ENCODE peak calls at places on chromosome 1, in four cellular contexts. E is OCI-LY7, D is IMR-90, A is GM23338. C is an unnamed sample.

GRCh38 chr1:1185101-1185765 is 11.6 kb downstream of the TTLL10 start:
- DNase-seq in E (no peak), D (no peak), A (peak), C (no peak)

GRCh38 chr1:175208773-175209492 is 16.4 kb upstream of the KIAA0040 start:
- DNase-seq in E (peak), D (no peak), A (no peak), C (no peak)

GRCh38 chr1:177069489-177069888 is 95.0 kb downstream of the ASTN1 start:
- DNase-seq in E (no peak), D (no peak), A (no peak), C (no peak)

GRCh38 chr1:156076609-156077429 is 5.4 kb downstream of the MEX3A start:
- DNase-seq in E (peak), D (no peak), A (peak), C (no peak)

GRCh38 chr1:154199563-154199879 is 6.6 kb downstream of the CFAP141 start:
- DNase-seq in E (no peak), D (peak), A (no peak), C (no peak)

GRCh38 chr1:150626150-150626549 is 3.3 kb downstream of the ENSA start:
- DNase-seq in E (no peak), D (no peak), A (no peak), C (no peak)

GRCh38 chr1:241292973-241293372 is 64.0 kb downstream of the RGS7 start:
- DNase-seq in E (no peak), D (no peak), A (no peak), C (no peak)

GRCh38 chr1:44587796-44588460 is 86.4 kb downstream of the TMEM53 start:
- DNase-seq in E (no peak), D (no peak), A (no peak), C (no peak)

GRCh38 chr1:218760601-218761570 is 412.8 kb upstream of the LYPLAL1 start:
- DNase-seq in E (no peak), D (peak), A (no peak), C (no peak)

GRCh38 chr1:29218223-29218622 is 12.5 kb downstream of the MECR start:
- DNase-seq in E (no peak), D (no peak), A (no peak), C (no peak)

GRCh38 chr1:18073066-18073642 is 34.4 kb upstream of the IGSF21 start:
- DNase-seq in E (no peak), D (no peak), A (no peak), C (no peak)

GRCh38 chr1:15757016-15757543 is 1.5 kb upstream of the FBLIM1 start:
- DNase-seq in E (no peak), D (no peak), A (no peak), C (no peak)

GRCh38 chr1:167668108-167668507 is 38.1 kb downstream of the RCSD1 start:
- DNase-seq in E (peak), D (no peak), A (no peak), C (no peak)

GRCh38 chr1:65059930-65060538 is 88.0 kb upstream of the AK4 start:
- DNase-seq in E (peak), D (peak), A (peak), C (peak)

GRCh38 chr1:1213919-1214599 is at the start of gene TNFRSF4:
- DNase-seq in E (no peak), D (no peak), A (no peak), C (no peak)

GRCh38 chr1:178724734-178725602 is at the start of gene RALGPS2:
- DNase-seq in E (peak), D (peak), A (peak), C (peak)

GRCh38 chr1:200359610-200360163 is 50.1 kb downstream of the ZNF281 start:
- DNase-seq in E (no peak), D (peak), A (no peak), C (no peak)

GRCh38 chr1:40381268-40382109 is 8.0 kb downstream of the SMAP2 start:
- DNase-seq in E (peak), D (no peak), A (no peak), C (no peak)

GRCh38 chr1:200979574-200980451 is 43.7 kb downstream of the KIF21B start:
- DNase-seq in E (peak), D (no peak), A (peak), C (peak)

GRCh38 chr1:234206651-234207284 is 166.5 kb upstream of the COA6 start:
- DNase-seq in E (no peak), D (peak), A (no peak), C (no peak)

GRCh38 chr1:51515312-51515960 is 3.6 kb downstream of the EPS15 start:
- DNase-seq in E (no peak), D (no peak), A (no peak), C (no peak)

GRCh38 chr1:30160999-30161689 is 562.2 kb downstream of the MATN1 start:
- DNase-seq in E (no peak), D (no peak), A (no peak), C (no peak)

GRCh38 chr1:6801998-6802397 is 16.7 kb downstream of the CAMTA1 start:
- DNase-seq in E (no peak), D (peak), A (no peak), C (peak)

GRCh38 chr1:152442765-152443164 is 28.7 kb upstream of the CRNN start:
- DNase-seq in E (no peak), D (no peak), A (no peak), C (no peak)

GRCh38 chr1:180950321-180950720 is 37.6 kb downstream of the KIAA1614 start:
- DNase-seq in E (no peak), D (no peak), A (no peak), C (no peak)

GRCh38 chr1:111471538-111471937 is 2.2 kb upstream of the C1orf162 start:
- DNase-seq in E (no peak), D (no peak), A (no peak), C (no peak)

GRCh38 chr1:218742478-218743260 is 397.5 kb downstream of the TGFB2 start:
- DNase-seq in E (no peak), D (no peak), A (no peak), C (no peak)

GRCh38 chr1:197761654-197762053 is 13.6 kb downstream of the DENND1B start:
- DNase-seq in E (peak), D (no peak), A (no peak), C (no peak)

GRCh38 chr1:53850082-53850673 is 12.1 kb upstream of the NDC1 start:
- DNase-seq in E (no peak), D (no peak), A (no peak), C (no peak)

GRCh38 chr1:205285391-205286101 is 36.0 kb downstream of the NUAK2 start:
- DNase-seq in E (peak), D (no peak), A (no peak), C (no peak)

GRCh38 chr1:247948558-247948957 is at the start of gene OR2L8:
- DNase-seq in E (no peak), D (no peak), A (no peak), C (no peak)

GRCh38 chr1:227951624-227952373 is 4.1 kb upstream of the WNT9A start:
- DNase-seq in E (no peak), D (no peak), A (no peak), C (no peak)

GRCh38 chr1:3663999-3664699 is 11.8 kb downstream of the TP73 start:
- DNase-seq in E (peak), D (no peak), A (no peak), C (peak)